ENCODE peak calls at places on chromosomes 16 and 17, in five cellular contexts. K is NCI-H187; F is effector memory CD4-positive, alpha-beta T cell; J is CD8-positive, alpha-beta memory T cell; S is T-cell. N is an unnamed sample.

GRCh38 chr17:15955793-15956541 is 11.0 kb downstream of the ADORA2B start:
- DNase-seq in K (no peak), J (no peak), S (no peak), F (no peak), N (no peak)

GRCh38 chr17:18102640-18103039 is 5.9 kb upstream of the MYO15A start:
- DNase-seq in F (no peak), J (no peak), S (no peak), K (no peak), N (no peak)

GRCh38 chr17:62825182-62825581 is 17.1 kb upstream of the MARCHF10 start:
- DNase-seq in F (no peak), K (no peak), S (no peak), J (no peak), N (no peak)

GRCh38 chr17:73359255-73359816 is 47.5 kb upstream of the CDC42EP4 start:
- DNase-seq in K (no peak), J (no peak), F (no peak), S (no peak), N (no peak)

GRCh38 chr16:50299508-50300105 is 33.3 kb downstream of the ADCY7 start:
- DNase-seq in K (no peak), J (no peak), F (no peak), S (no peak), N (no peak)

GRCh38 chr16:74608944-74609343 is 2.0 kb upstream of the GLG1 start:
- DNase-seq in J (peak), S (peak), F (peak), K (no peak), N (no peak)

GRCh38 chr17:67868176-67868575 is 42.9 kb downstream of the BPTF start:
- DNase-seq in J (no peak), K (no peak), S (no peak), F (no peak), N (no peak)

GRCh38 chr17:59149051-59149450 is 5.9 kb downstream of the SKA2 start:
- DNase-seq in S (no peak), J (no peak), F (no peak), K (no peak), N (no peak)

GRCh38 chr16:2468142-2468724 is 2.9 kb upstream of the NTN3 start:
- DNase-seq in K (peak), J (no peak), F (no peak), S (no peak), N (no peak)

GRCh38 chr17:7844292-7845154 is 10.3 kb upstream of the TMEM88 start:
- DNase-seq in S (peak), J (peak), K (peak), F (peak), N (peak)

GRCh38 chr16:83443972-83444371 is 363.8 kb upstream of the HSBP1 start:
- DNase-seq in F (no peak), J (no peak), S (no peak), K (no peak), N (no peak)

GRCh38 chr17:40320771-40321501 is 12.0 kb downstream of the RARA start:
- DNase-seq in J (no peak), F (peak), K (no peak), S (peak), N (peak)

GRCh38 chr16:83561876-83562275 is 245.9 kb upstream of the HSBP1 start:
- DNase-seq in J (no peak), K (no peak), S (no peak), F (no peak), N (no peak)

GRCh38 chr17:28895794-28896447 is 1.6 kb downstream of the FLOT2 start:
- DNase-seq in F (no peak), S (no peak), K (no peak), J (no peak), N (no peak)

GRCh38 chr16:25707982-25708583 is 16.3 kb downstream of the HS3ST4 start:
- DNase-seq in J (no peak), F (no peak), K (no peak), S (no peak), N (no peak)

GRCh38 chr16:72189865-72190371 is 18.0 kb upstream of the PMFBP1 start:
- DNase-seq in F (no peak), K (no peak), J (no peak), S (no peak), N (no peak)

GRCh38 chr17:78179372-78179771 is 7.5 kb downstream of the TK1 start:
- DNase-seq in K (no peak), J (no peak), F (no peak), S (no peak), N (no peak)

GRCh38 chr16:73011926-73012325 is 36.0 kb downstream of the ZFHX3 start:
- DNase-seq in J (no peak), S (no peak), K (no peak), F (no peak), N (no peak)

GRCh38 chr17:60901806-60902205 is 224.2 kb downstream of the BCAS3 start:
- DNase-seq in F (no peak), K (no peak), S (no peak), J (no peak), N (no peak)

GRCh38 chr17:57918017-57918895 is 37.0 kb downstream of the CUEDC1 start:
- DNase-seq in S (no peak), F (no peak), K (no peak), J (no peak), N (no peak)

GRCh38 chr16:57627184-57627871 is 1.1 kb upstream of the ADGRG1 start:
- DNase-seq in J (no peak), F (no peak), K (no peak), S (no peak), N (no peak)

GRCh38 chr16:69217433-69217832 is 30.5 kb downstream of the SNTB2 start:
- DNase-seq in S (no peak), J (no peak), K (no peak), F (no peak), N (no peak)

GRCh38 chr17:35947156-35947585 is 3.7 kb upstream of the LYZL6 start:
- DNase-seq in K (peak), J (peak), S (peak), F (no peak), N (no peak)

GRCh38 chr16:86611517-86611840 is 33.1 kb downstream of the FOXL1 start:
- DNase-seq in F (no peak), J (no peak), K (no peak), S (no peak), N (no peak)

GRCh38 chr16:48420437-48420836 is 35.2 kb upstream of the SIAH1 start:
- DNase-seq in S (no peak), K (no peak), J (no peak), F (no peak), N (no peak)

GRCh38 chr16:1612320-1613111 is at the start of gene CRAMP1:
- DNase-seq in J (no peak), K (no peak), S (no peak), F (peak), N (no peak)

GRCh38 chr17:2042355-2042929 is 620 bp downstream of the OVCA2 start:
- DNase-seq in S (no peak), J (no peak), K (no peak), F (no peak), N (no peak)

GRCh38 chr16:13070268-13070667 is 168.9 kb downstream of the SHISA9 start:
- DNase-seq in J (no peak), S (no peak), F (no peak), K (no peak), N (no peak)

GRCh38 chr17:56108811-56109284 is 44.4 kb upstream of the ANKFN1 start:
- DNase-seq in K (no peak), F (no peak), J (no peak), S (no peak), N (no peak)

GRCh38 chr17:64423881-64424280 is 25.0 kb upstream of the MILR1 start:
- DNase-seq in K (no peak), J (no peak), S (no peak), F (no peak), N (no peak)

GRCh38 chr16:69329369-69330285 is 761 bp downstream of the PDF start:
- DNase-seq in J (no peak), S (no peak), K (no peak), F (no peak), N (no peak)

GRCh38 chr16:84387021-84387420 is 18.7 kb downstream of the ATP2C2 start:
- DNase-seq in J (no peak), S (no peak), F (no peak), K (no peak), N (no peak)

GRCh38 chr16:30112197-30113030 is 923 bp downstream of the GDPD3 start:
- DNase-seq in K (no peak), F (no peak), S (no peak), J (peak), N (no peak)

GRCh38 chr17:12007466-12007865 is 10.2 kb upstream of the ZNF18 start:
- DNase-seq in K (no peak), J (no peak), F (no peak), S (no peak), N (no peak)

GRCh38 chr17:6995500-6996255 is at the start of gene ALOX12:
- DNase-seq in J (no peak), F (no peak), S (no peak), K (no peak), N (peak)

N was measured in breast epithelium.